ENCODE peak calls at places on chromosome 12, in nine cellular contexts. H, R, F, U, Q, V, X, C and K are unnamed samples.

GRCh38 chr12:124379938-124380754 is 85.3 kb downstream of the RFLNA start:
- DNase-seq in R (peak), Q (peak), C (peak), X (peak), H (no peak), V (no peak), U (no peak), F (no peak), K (no peak)

GRCh38 chr12:71636704-71637115 is 26.9 kb downstream of the ZFC3H1 start:
- DNase-seq in R (peak), H (peak), Q (no peak), X (no peak), C (no peak), F (no peak), U (peak), V (no peak), K (peak)

GRCh38 chr12:98416845-98417244 is 98.5 kb upstream of the TMPO start:
- DNase-seq in H (no peak), F (no peak), Q (no peak), V (no peak), X (no peak), R (peak), U (no peak), C (no peak), K (no peak)

GRCh38 chr12:12817611-12818010 is 4.5 kb downstream of the DDX47 start:
- DNase-seq in Q (no peak), U (no peak), C (no peak), F (no peak), V (no peak), X (no peak), R (no peak), H (no peak), K (no peak)

GRCh38 chr12:107310621-107311020 is 217.3 kb upstream of the CRY1 start:
- DNase-seq in V (no peak), X (no peak), F (no peak), R (no peak), Q (no peak), H (no peak), U (no peak), C (no peak), K (no peak)

GRCh38 chr12:14893471-14894250 is 8.0 kb upstream of the MGP start:
- DNase-seq in F (no peak), U (no peak), X (no peak), Q (no peak), C (no peak), R (peak), H (no peak), V (no peak), K (no peak)

GRCh38 chr12:27780612-27781408 is 774 bp upstream of the MANSC4 start:
- DNase-seq in X (no peak), U (no peak), V (no peak), R (peak), F (no peak), C (peak), Q (no peak), H (peak), K (no peak)

GRCh38 chr12:13343380-13343779 is 146.9 kb downstream of the EMP1 start:
- DNase-seq in C (no peak), U (no peak), V (no peak), X (no peak), H (no peak), Q (no peak), F (no peak), R (no peak), K (no peak)

GRCh38 chr12:104458645-104459555 is 2.2 kb downstream of the CHST11 start:
- DNase-seq in U (no peak), C (no peak), Q (peak), X (peak), R (peak), H (no peak), V (no peak), F (no peak), K (peak)

GRCh38 chr12:110721570-110721969 is 21.1 kb downstream of the PPP1CC start:
- DNase-seq in X (no peak), Q (no peak), V (no peak), H (no peak), U (no peak), R (no peak), F (no peak), C (no peak), K (no peak)

GRCh38 chr12:58346032-58346632 is 404.8 kb downstream of the ATP23 start:
- DNase-seq in Q (no peak), C (no peak), X (no peak), F (no peak), V (no peak), R (peak), U (no peak), H (peak), K (no peak)

GRCh38 chr12:110928700-110929099 is 8.3 kb upstream of the MYL2 start:
- DNase-seq in V (no peak), H (no peak), U (no peak), R (no peak), C (peak), F (no peak), Q (peak), X (no peak), K (no peak)

GRCh38 chr12:75759842-75760260 is 248.4 kb upstream of the KRR1 start:
- DNase-seq in X (no peak), H (no peak), C (no peak), V (no peak), U (no peak), Q (no peak), R (peak), F (peak), K (no peak)

GRCh38 chr12:1591029-1591428 is 3.4 kb downstream of the FBXL14 start:
- DNase-seq in R (peak), V (no peak), C (no peak), H (no peak), F (no peak), Q (no peak), X (no peak), U (no peak), K (no peak)

GRCh38 chr12:79934309-79935020 is 432 bp downstream of the PPP1R12A start:
- DNase-seq in F (no peak), H (no peak), V (peak), U (no peak), R (peak), X (no peak), C (peak), Q (peak), K (no peak)

GRCh38 chr12:103530352-103530751 is 34.6 kb upstream of the C12orf42 start:
- DNase-seq in X (no peak), R (no peak), U (no peak), C (no peak), Q (no peak), H (no peak), V (no peak), F (no peak), K (no peak)

GRCh38 chr12:71300772-71301675 is 138.6 kb upstream of the LGR5 start:
- DNase-seq in V (no peak), X (no peak), Q (no peak), F (no peak), H (no peak), C (no peak), R (no peak), U (no peak), K (no peak)

GRCh38 chr12:5626146-5626545 is 194.2 kb downstream of the NTF3 start:
- DNase-seq in C (no peak), V (no peak), R (no peak), U (no peak), X (no peak), Q (no peak), H (no peak), F (no peak), K (no peak)

GRCh38 chr12:28033538-28033915 is 61.0 kb upstream of the PTHLH start:
- DNase-seq in X (no peak), C (no peak), Q (no peak), V (no peak), F (no peak), U (no peak), H (no peak), R (no peak), K (no peak)

GRCh38 chr12:24278832-24279231 is 329.4 kb upstream of the SOX5 start:
- DNase-seq in R (no peak), H (no peak), F (no peak), U (no peak), C (no peak), V (no peak), Q (no peak), X (no peak), K (no peak)

GRCh38 chr12:43370299-43370698 is 181.7 kb downstream of the ADAMTS20 start:
- DNase-seq in F (no peak), Q (no peak), X (no peak), H (no peak), C (no peak), U (no peak), V (no peak), R (peak), K (no peak)

GRCh38 chr12:121388421-121388981 is 11.4 kb upstream of the RNF34 start:
- DNase-seq in X (no peak), V (no peak), U (no peak), H (no peak), F (peak), C (no peak), R (peak), Q (no peak), K (no peak)

GRCh38 chr12:117908411-117908810 is 60.4 kb downstream of the KSR2 start:
- DNase-seq in C (no peak), R (no peak), V (no peak), H (no peak), Q (no peak), X (no peak), U (no peak), F (no peak), K (no peak)

GRCh38 chr12:46556105-46556559 is 183.6 kb upstream of the SLC38A2 start:
- DNase-seq in C (no peak), H (no peak), Q (no peak), V (no peak), R (peak), X (no peak), U (no peak), F (peak), K (no peak)

GRCh38 chr12:45674583-45674982 is 54.9 kb upstream of the ARID2 start:
- DNase-seq in C (peak), X (peak), H (no peak), V (no peak), R (peak), Q (no peak), U (no peak), F (peak), K (no peak)

GRCh38 chr12:88383405-88383804 is 196.9 kb downstream of the KITLG start:
- DNase-seq in F (no peak), H (no peak), Q (no peak), V (no peak), X (no peak), U (no peak), C (no peak), R (no peak), K (no peak)

GRCh38 chr12:99413751-99414150 is 233.8 kb upstream of the GARIN6 start:
- DNase-seq in C (no peak), R (no peak), H (no peak), X (no peak), Q (no peak), U (no peak), V (no peak), F (no peak), K (no peak)

GRCh38 chr12:46452776-46453175 is 80.2 kb upstream of the SLC38A2 start:
- DNase-seq in C (no peak), H (no peak), R (no peak), V (no peak), Q (no peak), F (no peak), X (no peak), U (no peak), K (no peak)

GRCh38 chr12:53781218-53781801 is 29.5 kb upstream of the CISTR start:
- DNase-seq in U (no peak), F (no peak), Q (no peak), V (no peak), H (no peak), R (no peak), C (no peak), X (no peak), K (no peak)

GRCh38 chr12:127231366-127231765 is 1035.6 kb upstream of the TMEM132C start:
- DNase-seq in V (no peak), U (no peak), F (no peak), X (no peak), R (no peak), C (no peak), H (no peak), Q (no peak), K (no peak)

GRCh38 chr12:4987076-4987775 is 56.5 kb upstream of the KCNA5 start:
- DNase-seq in V (no peak), H (no peak), Q (no peak), R (no peak), U (no peak), X (no peak), C (no peak), F (no peak), K (no peak)